ENCODE peak calls at places on chromosome 6, in five cellular contexts. W is cardiac muscle cell, M is iPS DF 6.9, N is transverse colon, I is aorta. V is an unnamed sample.

GRCh38 chr6:139029470-139030210 is 1.1 kb downstream of the ABRACL start:
- DNase-seq in W (peak), I (peak), N (peak), M (no peak), V (peak)

GRCh38 chr6:29414588-29414987 is at the start of gene OR12D1:
- DNase-seq in W (no peak), I (no peak), N (no peak), M (peak), V (no peak)

GRCh38 chr6:115932481-115932880 is 128.2 kb downstream of the FRK start:
- DNase-seq in W (no peak), N (no peak), M (no peak), I (no peak), V (no peak)

GRCh38 chr6:130794010-130794675 is 33.1 kb upstream of the SMLR1 start:
- DNase-seq in W (no peak), M (no peak), N (no peak), I (no peak), V (no peak)

GRCh38 chr6:11272491-11273192 is 40.2 kb upstream of the NEDD9 start:
- DNase-seq in M (no peak), W (peak), N (no peak), I (no peak), V (no peak)

GRCh38 chr6:124783344-124783743 is 178.9 kb upstream of the RNF217 start:
- DNase-seq in N (no peak), W (no peak), I (no peak), M (no peak), V (no peak)

GRCh38 chr6:54655162-54655561 is 191.4 kb upstream of the FAM83B start:
- DNase-seq in N (no peak), I (no peak), M (no peak), W (no peak), V (no peak)

GRCh38 chr6:53857318-53858094 is 62.7 kb downstream of the LRRC1 start:
- DNase-seq in W (no peak), N (no peak), M (no peak), I (no peak), V (no peak)

GRCh38 chr6:27275025-27275956 is 27.8 kb downstream of the PRSS16 start:
- DNase-seq in I (no peak), M (no peak), N (no peak), W (no peak), V (no peak)

GRCh38 chr6:73665686-73666319 is 12.0 kb upstream of the SLC17A5 start:
- DNase-seq in N (no peak), M (no peak), I (no peak), W (no peak), V (no peak)

GRCh38 chr6:33670971-33671370 is 40.5 kb downstream of the UQCC2 start:
- DNase-seq in M (no peak), W (no peak), I (no peak), N (no peak), V (no peak)

DNA sequence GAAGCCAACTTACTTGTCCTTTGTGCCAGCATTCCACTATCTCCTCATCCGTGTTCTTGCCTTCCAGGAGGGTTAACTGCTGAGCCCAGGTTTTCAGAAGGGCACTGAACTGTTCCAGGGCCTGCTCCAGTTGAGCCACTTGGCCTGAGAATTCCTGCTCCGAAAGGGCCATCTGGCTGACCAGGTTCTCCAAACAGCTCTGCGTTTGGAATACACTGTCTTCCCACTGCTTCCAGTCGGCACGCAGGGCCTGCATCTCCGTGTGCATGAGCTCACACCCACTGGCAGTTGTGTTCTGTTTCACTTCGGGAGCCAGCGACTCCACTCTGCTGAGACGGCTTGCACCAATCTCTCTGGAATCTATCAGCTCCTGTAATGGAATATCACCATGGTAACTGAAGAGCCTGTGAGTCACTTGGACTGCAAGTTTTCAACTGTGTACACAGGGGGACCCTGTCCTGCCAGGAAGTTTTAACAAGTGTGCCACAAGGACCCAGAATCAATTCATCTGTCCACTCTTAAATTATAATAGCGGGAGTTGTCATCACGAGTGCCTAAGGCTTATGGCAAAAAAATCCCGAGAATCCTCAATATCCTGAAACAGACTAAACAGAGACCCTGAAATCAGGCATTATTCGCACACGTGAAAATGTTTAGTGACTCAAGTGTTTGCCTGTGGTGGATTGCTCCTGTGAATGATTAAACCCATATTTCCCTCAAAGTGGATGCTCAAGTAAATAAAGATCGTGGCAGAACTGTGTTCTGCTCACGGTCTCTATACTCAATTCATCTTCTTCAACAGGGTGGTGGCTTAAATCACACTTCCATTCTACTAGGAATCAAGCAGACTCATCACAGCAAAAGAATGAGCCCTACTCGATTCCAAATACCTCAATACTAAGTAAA is 255.9 kb downstream of the SYNE1 start:
- DNase-seq in I (peak), W (peak), N (peak), M (no peak), V (peak)
- H3K4me3 ChIP-seq in I (peak), W (peak), N (peak), M (no peak), V (peak)

GRCh38 chr6:32108094-32108627 is 977 bp downstream of the TNXB start:
- DNase-seq in N (peak), M (no peak), I (peak), W (no peak), V (peak)
- H3K4me3 ChIP-seq in N (peak), M (no peak), I (peak), W (no peak), V (peak)

DNA sequence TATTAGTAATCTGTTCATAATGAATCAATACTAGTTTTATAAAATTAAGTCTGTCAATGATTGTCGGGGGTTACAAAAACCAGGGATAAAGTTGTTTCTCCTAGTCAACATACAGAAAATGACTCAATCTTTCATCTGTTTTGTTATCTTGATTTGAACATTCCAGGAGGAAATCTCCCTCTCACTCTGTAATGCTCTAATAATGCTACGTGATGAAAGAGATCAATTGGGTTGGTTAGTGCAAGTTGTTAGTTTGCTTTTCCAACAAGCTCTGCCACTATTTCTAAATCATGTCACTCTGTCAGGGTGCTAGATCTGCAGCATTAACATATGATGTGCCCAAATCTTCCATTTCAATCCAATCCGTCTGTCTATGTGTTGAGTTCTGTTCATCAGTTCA is 379.5 kb upstream of the GJE1 start:
- DNase-seq in N (no peak), I (no peak), W (no peak), M (no peak), V (no peak)
- H3K4me3 ChIP-seq in N (no peak), I (no peak), W (no peak), M (no peak), V (no peak)

GRCh38 chr6:93418448-93419303 is 683 bp downstream of the EPHA7 start:
- DNase-seq in N (peak), I (peak), W (peak), M (no peak), V (peak)

GRCh38 chr6:93417421-93417996 is 1.9 kb downstream of the EPHA7 start:
- DNase-seq in N (no peak), I (no peak), M (no peak), W (peak), V (no peak)

GRCh38 chr6:93416575-93417420 is 2.6 kb downstream of the EPHA7 start:
- DNase-seq in I (peak), W (peak), N (peak), M (no peak), V (no peak)

GRCh38 chr6:93419304-93420162 is at the start of gene EPHA7:
- DNase-seq in M (peak), I (peak), N (peak), W (peak), V (peak)

DNA sequence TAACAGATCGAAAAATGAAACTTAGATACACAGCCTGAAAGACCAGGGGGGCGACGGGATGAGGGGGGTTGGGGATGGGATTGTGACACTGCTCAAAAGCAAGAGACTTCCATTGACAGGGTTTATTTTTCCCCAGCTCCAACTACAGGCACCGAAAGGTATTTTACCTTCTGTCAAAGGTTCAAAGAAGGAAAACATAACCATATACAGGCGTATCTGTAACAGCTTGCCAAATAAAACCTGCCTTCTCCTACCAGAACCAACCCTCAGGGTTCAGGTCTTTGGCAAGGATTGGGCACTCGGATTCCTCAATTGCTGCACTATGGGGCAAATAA is 1.3 kb downstream of the EPHA7 start:
- DNase-seq in I (no peak), N (no peak), W (no peak), M (no peak), V (no peak)
- H3K4me3 ChIP-seq in I (no peak), N (peak), W (peak), M (peak), V (no peak)

DNA sequence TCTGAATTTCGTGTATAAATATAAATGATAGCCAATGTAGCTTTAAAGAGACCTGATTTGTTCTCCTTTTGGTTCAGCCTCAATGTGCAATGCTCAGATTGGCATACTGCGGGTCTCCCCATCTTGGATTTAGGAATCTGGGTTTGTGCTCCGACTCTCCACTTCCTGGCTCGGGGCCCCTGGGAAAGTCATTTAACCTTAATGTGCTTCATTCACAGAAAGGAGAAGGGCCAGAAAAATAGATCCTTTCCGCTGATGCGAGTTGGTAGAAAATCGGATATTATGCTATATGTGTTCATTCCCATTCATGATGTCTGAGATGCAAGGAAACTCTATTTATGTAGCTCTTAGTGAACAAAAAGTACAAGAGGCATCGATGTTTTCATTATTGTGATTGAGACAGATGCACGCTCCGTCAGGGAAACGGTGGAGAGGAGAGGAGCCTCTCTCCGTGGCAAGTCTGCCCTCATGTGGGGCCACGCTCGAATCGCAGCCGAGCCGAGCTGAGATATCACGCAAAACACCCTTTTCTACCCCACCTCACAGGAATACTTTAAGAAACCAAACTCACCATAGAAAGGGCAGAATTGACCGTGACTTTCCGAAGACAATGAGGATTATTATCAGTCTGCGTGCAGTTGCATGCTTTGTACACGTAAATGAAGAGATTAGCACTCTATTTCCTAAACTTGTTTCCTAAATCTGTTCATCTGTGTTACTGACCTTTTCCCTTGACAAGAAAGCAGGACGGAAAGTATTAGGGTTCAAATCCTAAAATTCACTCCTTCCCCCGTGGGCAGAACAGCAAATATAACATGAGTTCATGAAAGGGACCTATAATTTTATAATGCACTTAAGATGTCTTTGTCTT is 136.6 kb downstream of the COL9A1 start:
- DNase-seq in I (no peak), M (peak), W (peak), N (peak), V (no peak)
- H3K4me3 ChIP-seq in I (no peak), M (no peak), W (no peak), N (no peak), V (no peak)

GRCh38 chr6:169421890-169422289 is 168.2 kb upstream of the THBS2 start:
- DNase-seq in N (no peak), I (no peak), W (no peak), M (no peak), V (no peak)

GRCh38 chr6:169425628-169426370 is 172.2 kb upstream of the THBS2 start:
- DNase-seq in I (no peak), M (no peak), W (no peak), N (no peak), V (no peak)

GRCh38 chr6:169426611-169427010 is 173.0 kb upstream of the THBS2 start:
- DNase-seq in W (no peak), M (no peak), N (no peak), I (no peak), V (no peak)

GRCh38 chr6:169424821-169425240 is 171.2 kb upstream of the THBS2 start:
- DNase-seq in M (no peak), I (peak), W (no peak), N (no peak), V (no peak)

DNA sequence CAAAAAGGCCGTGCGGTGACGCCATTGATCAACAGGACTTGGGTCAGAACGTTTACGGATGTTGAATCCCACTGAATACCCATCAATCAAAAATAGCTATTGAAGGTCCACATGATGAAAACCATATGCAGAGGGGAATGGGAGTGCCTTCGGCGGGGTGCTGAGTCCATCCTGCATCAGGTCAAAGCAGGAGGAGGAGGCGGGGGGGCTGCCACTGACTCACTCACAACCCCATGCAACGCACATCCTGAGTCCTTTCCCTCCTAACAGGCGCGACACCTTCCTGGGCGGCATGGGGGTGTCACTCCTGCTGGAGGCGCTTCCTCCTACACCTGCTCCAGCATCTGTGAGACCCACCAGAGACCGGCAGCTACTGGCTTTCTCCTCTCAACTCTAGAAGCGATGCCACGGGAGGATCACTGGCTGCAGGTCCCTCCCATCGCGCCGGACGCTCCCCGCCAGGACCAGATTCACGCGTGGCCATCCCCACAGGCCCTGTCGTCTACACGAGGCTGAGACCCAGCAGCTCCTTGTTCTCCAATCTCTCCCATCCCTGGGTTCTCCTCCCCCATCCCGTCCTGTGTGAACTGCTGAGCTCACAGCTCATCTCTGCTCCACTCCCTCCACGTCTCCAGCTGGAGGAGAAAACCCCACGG is 170.6 kb upstream of the THBS2 start:
- DNase-seq in W (no peak), I (no peak), N (no peak), M (no peak), V (no peak)
- H3K4me3 ChIP-seq in W (no peak), I (no peak), N (no peak), M (no peak), V (no peak)